ENCODE peak calls at places on chromosomes 2 and 18, in six cellular contexts. O is coronary artery, H is fibroblast of pulmonary artery, X is aorta, U is adrenal gland, R is psoas muscle. L is an unnamed sample.

GRCh38 chr2:173884403-173884802 is 80.8 kb downstream of the SP3 start:
- DNase-seq in O (no peak), H (peak; percentile 64), X (no peak), U (peak; percentile 38), R (peak; percentile 58), L (peak; percentile 58)

GRCh38 chr2:168119519-168120141 is 127.8 kb downstream of the STK39 start:
- DNase-seq in O (no peak), H (peak; percentile 84), X (no peak), U (peak; percentile 21), R (no peak), L (peak; percentile 60)

GRCh38 chr2:195450537-195451113 is 206.4 kb upstream of the SLC39A10 start:
- DNase-seq in O (no peak), H (no peak), X (no peak), U (no peak), R (no peak), L (no peak)

GRCh38 chr2:158391876-158392275 is 64.7 kb downstream of the CCDC148 start:
- DNase-seq in O (no peak), H (no peak), X (no peak), U (no peak), R (no peak), L (peak; percentile 25)

GRCh38 chr18:50559750-50560680 is at the start of gene MAPK4:
- DNase-seq in O (no peak), H (peak; percentile 20), X (peak; percentile 83), U (peak; percentile 77), R (peak; percentile 72), L (peak; percentile 32)

GRCh38 chr18:45821021-45821420 is 4.5 kb upstream of the SIGLEC15 start:
- DNase-seq in O (no peak), H (no peak), X (no peak), U (no peak), R (no peak), L (no peak)

GRCh38 chr2:104140361-104140760 is 713.6 kb upstream of the POU3F3 start:
- DNase-seq in O (no peak), H (no peak), X (no peak), U (no peak), R (no peak), L (no peak)

GRCh38 chr18:66344227-66344626 is 259.7 kb downstream of the CDH19 start:
- DNase-seq in O (no peak), H (no peak), X (no peak), U (no peak), R (no peak), L (no peak)

GRCh38 chr2:168770796-168771195 is 31.6 kb upstream of the NOSTRIN start:
- DNase-seq in O (no peak), H (no peak), X (no peak), U (no peak), R (no peak), L (no peak)

GRCh38 chr2:216404010-216404618 is 8.2 kb upstream of the SMARCAL1 start:
- DNase-seq in O (no peak), H (peak; percentile 58), X (no peak), U (peak; percentile 43), R (no peak), L (peak; percentile 58)

GRCh38 chr2:200459101-200459500 is 50.8 kb downstream of the KCTD18 start:
- DNase-seq in O (no peak), H (no peak), X (no peak), U (no peak), R (no peak), L (no peak)

GRCh38 chr2:223944166-223944703 is 900 bp downstream of the WDFY1 start:
- DNase-seq in O (no peak), H (no peak), X (peak; percentile 82), U (peak; percentile 45), R (peak; percentile 59), L (peak; percentile 37)

GRCh38 chr2:179532890-179533289 is 268.3 kb upstream of the SESTD1 start:
- DNase-seq in O (no peak), H (peak; percentile 55), X (no peak), U (no peak), R (no peak), L (no peak)

GRCh38 chr18:49812321-49813070 is 837 bp downstream of the ACAA2 start:
- DNase-seq in O (no peak), H (peak; percentile 17), X (no peak), U (no peak), R (no peak), L (peak; percentile 23)

GRCh38 chr2:32061973-32062861 is 1.1 kb upstream of the SPAST start:
- DNase-seq in O (no peak), H (peak; percentile 73), X (no peak), U (peak; percentile 37), R (peak; percentile 62), L (peak; percentile 64)

GRCh38 chr2:127771756-127772155 is 39.2 kb downstream of the WDR33 start:
- DNase-seq in O (no peak), H (peak; percentile 69), X (no peak), U (no peak), R (no peak), L (no peak)

GRCh38 chr2:127142663-127143630 is 36.0 kb upstream of the BIN1 start:
- DNase-seq in O (no peak), H (no peak), X (no peak), U (no peak), R (no peak), L (no peak)

GRCh38 chr2:238596571-238597551 is 170.1 kb downstream of the ASB1 start:
- DNase-seq in O (no peak), H (peak; percentile 97), X (peak; percentile 89), U (peak; percentile 59), R (peak; percentile 85), L (no peak)

GRCh38 chr2:129929321-129930290 is 49.9 kb upstream of the RAB6C start:
- DNase-seq in O (no peak), H (peak; percentile 3), X (no peak), U (no peak), R (peak; percentile 87), L (no peak)

GRCh38 chr2:240586198-240586918 is at the start of gene CAPN10:
- DNase-seq in O (peak; percentile 98), H (peak; percentile 94), X (peak; percentile 100), U (peak; percentile 98), R (peak; percentile 99), L (peak; percentile 98)

GRCh38 chr2:181752301-181752700 is 72.0 kb upstream of the NEUROD1 start:
- DNase-seq in O (no peak), H (peak; percentile 23), X (no peak), U (no peak), R (no peak), L (no peak)

GRCh38 chr18:10139783-10140410 is 226.1 kb downstream of the VAPA start:
- DNase-seq in O (no peak), H (peak; percentile 30), X (no peak), U (no peak), R (no peak), L (no peak)

GRCh38 chr2:238162516-238163441 is 4.0 kb downstream of the ERFE start:
- DNase-seq in O (no peak), H (no peak), X (peak; percentile 64), U (no peak), R (peak; percentile 55), L (no peak)

GRCh38 chr2:1743396-1744150 is 742 bp downstream of the PXDN start:
- DNase-seq in O (no peak), H (peak; percentile 67), X (peak; percentile 88), U (no peak), R (no peak), L (no peak)

GRCh38 chr2:151200277-151200676 is 61.4 kb downstream of the RBM43 start:
- DNase-seq in O (no peak), H (no peak), X (no peak), U (no peak), R (no peak), L (no peak)

GRCh38 chr2:151198646-151199045 is 63.0 kb downstream of the RBM43 start:
- DNase-seq in O (no peak), H (no peak), X (no peak), U (no peak), R (no peak), L (no peak)

GRCh38 chr2:151197184-151198070 is 64.2 kb downstream of the RBM43 start:
- DNase-seq in O (no peak), H (no peak), X (no peak), U (no peak), R (no peak), L (no peak)

GRCh38 chr2:151204720-151205119 is 56.9 kb downstream of the RBM43 start:
- DNase-seq in O (no peak), H (no peak), X (no peak), U (no peak), R (no peak), L (no peak)

DNA sequence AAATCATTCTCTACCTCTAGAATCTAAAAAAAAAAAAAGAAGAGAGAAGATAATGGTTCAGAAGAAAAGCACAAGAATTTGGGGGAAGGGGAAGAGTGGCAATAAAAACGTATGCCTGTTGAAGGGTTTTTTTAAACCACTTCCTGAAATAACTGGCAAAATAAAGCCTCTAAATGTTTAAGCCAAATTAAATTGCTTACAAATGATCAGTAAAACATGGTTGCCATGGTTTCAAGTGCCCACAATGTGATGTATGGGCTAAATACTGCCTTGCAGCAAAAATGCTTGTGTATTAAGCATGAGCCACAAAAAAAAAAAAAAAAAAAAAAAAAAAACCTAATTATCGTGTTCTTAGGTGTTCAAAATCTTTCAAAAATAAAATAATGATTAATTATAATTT is 60.8 kb downstream of the RBM43 start:
- DNase-seq in O (no peak), H (no peak), X (no peak), U (no peak), R (no peak), L (no peak)
- H3K4me3 ChIP-seq in O (no peak overlapping the region), H (no peak overlapping the region), X (no peak overlapping the region), U (no peak overlapping the region), R (no peak overlapping the region), L (no peak overlapping the region)

GRCh38 chr2:221535824-221536223 is 36.3 kb downstream of the EPHA4 start:
- DNase-seq in O (no peak), H (no peak), X (no peak), U (no peak), R (no peak), L (no peak)
- H3K4me3 ChIP-seq in O (no peak overlapping the region), H (no peak overlapping the region), X (no peak overlapping the region), U (no peak overlapping the region), R (no peak overlapping the region), L (no peak overlapping the region)

GRCh38 chr2:73177645-73178255 is 24.6 kb upstream of the NOTO start:
- DNase-seq in O (no peak), H (no peak), X (no peak), U (no peak), R (peak; percentile 47), L (no peak)
- H3K4me3 ChIP-seq in O (peak overlapping the region; percentile 72), H (no peak overlapping the region), X (no peak overlapping the region), U (peak overlapping the region; percentile 61), R (peak overlapping the region; percentile 75), L (no peak overlapping the region)

DNA sequence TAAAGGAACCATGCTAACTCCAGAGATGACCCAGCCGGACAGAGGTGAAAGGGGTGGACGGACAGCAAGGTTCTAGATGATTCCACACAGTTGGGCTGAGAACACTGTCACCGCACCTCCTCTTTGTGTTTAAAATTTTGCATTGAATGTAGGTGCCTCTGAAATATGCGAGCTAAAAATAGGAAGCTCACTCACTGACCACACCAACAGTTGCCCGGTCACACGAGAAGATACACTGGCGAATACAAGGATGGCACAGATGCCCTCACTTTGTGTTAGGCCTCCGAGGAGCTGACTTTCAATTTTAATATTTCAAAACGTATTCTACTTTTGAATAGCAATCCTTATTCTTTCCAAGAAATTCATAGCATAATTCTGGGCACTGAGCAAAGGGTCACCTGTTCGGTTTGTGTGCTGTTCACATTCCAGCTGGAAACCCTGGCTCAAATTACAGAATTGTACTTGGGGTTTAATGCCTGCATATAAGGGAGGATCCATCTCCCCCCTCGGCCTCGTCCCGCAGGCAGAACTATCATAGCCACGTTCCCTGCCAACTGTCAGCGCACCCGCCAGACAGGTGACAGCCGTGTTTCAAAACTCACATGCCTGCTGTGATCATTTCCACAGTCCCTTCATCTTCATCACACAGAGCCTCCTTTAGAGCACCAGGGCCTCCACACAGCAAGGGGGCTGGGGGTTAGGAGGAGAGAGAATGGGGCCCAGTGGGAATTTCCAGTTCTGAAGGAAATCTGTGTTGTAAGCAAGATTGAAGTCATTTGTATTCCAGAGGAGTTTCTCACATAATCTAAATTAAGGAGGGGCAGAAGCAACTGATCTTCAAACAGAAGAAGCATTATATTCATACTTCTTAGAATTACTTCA is 48.2 kb downstream of the ADI1 start:
- DNase-seq in O (no peak), H (peak; percentile 31), X (no peak), U (no peak), R (peak; percentile 82), L (no peak)
- H3K4me3 ChIP-seq in O (peak overlapping the region; percentile 57), H (no peak overlapping the region), X (no peak overlapping the region), U (no peak overlapping the region), R (peak overlapping the region; percentile 42), L (no peak overlapping the region)

L was measured in small intestine.